ENCODE peak calls at places on chromosomes 16 and 17, in eight cellular contexts. One of them, this sample, is unnamed.

GRCh38 chr17:2023692-2024571 is 1.2 kb downstream of the RTN4RL1 start:
- DNase-seq in SK-N-SH: peak
- DNase-seq in HepG2: no peak
- DNase-seq in transverse colon: peak
- DNase-seq in HL-60: peak
- DNase-seq in H1: peak
- DNase-seq in GM12892: no peak
- DNase-seq in HCT116: peak
- DNase-seq in this sample: no peak

GRCh38 chr16:11145173-11145820 is 110.7 kb downstream of the SOCS1 start:
- DNase-seq in SK-N-SH: no peak
- DNase-seq in HepG2: no peak
- DNase-seq in transverse colon: no peak
- DNase-seq in HL-60: peak
- DNase-seq in H1: no peak
- DNase-seq in GM12892: no peak
- DNase-seq in HCT116: no peak
- DNase-seq in this sample: no peak

GRCh38 chr17:50626037-50626574 is 8.6 kb upstream of the ABCC3 start:
- DNase-seq in SK-N-SH: peak
- DNase-seq in HepG2: peak
- DNase-seq in transverse colon: peak
- DNase-seq in HL-60: peak
- DNase-seq in H1: peak
- DNase-seq in GM12892: peak
- DNase-seq in HCT116: peak
- DNase-seq in this sample: peak

GRCh38 chr17:46813920-46814319 is 4.6 kb downstream of the WNT3 start:
- DNase-seq in SK-N-SH: no peak
- DNase-seq in HepG2: no peak
- DNase-seq in transverse colon: no peak
- DNase-seq in HL-60: no peak
- DNase-seq in H1: no peak
- DNase-seq in GM12892: no peak
- DNase-seq in HCT116: no peak
- DNase-seq in this sample: no peak

GRCh38 chr17:35235289-35235688 is 7.6 kb upstream of the SLFN5 start:
- DNase-seq in SK-N-SH: no peak
- DNase-seq in HepG2: no peak
- DNase-seq in transverse colon: no peak
- DNase-seq in HL-60: no peak
- DNase-seq in H1: no peak
- DNase-seq in GM12892: no peak
- DNase-seq in HCT116: no peak
- DNase-seq in this sample: no peak

GRCh38 chr17:51434434-51435170 is 174.3 kb downstream of the UTP18 start:
- DNase-seq in SK-N-SH: no peak
- DNase-seq in HepG2: no peak
- DNase-seq in transverse colon: no peak
- DNase-seq in HL-60: no peak
- DNase-seq in H1: no peak
- DNase-seq in GM12892: no peak
- DNase-seq in HCT116: peak
- DNase-seq in this sample: no peak

GRCh38 chr17:40558651-40559015 is 6.6 kb downstream of the CCR7 start:
- DNase-seq in SK-N-SH: no peak
- DNase-seq in HepG2: no peak
- DNase-seq in transverse colon: no peak
- DNase-seq in HL-60: no peak
- DNase-seq in H1: no peak
- DNase-seq in GM12892: no peak
- DNase-seq in HCT116: no peak
- DNase-seq in this sample: no peak

GRCh38 chr16:15822957-15823356 is 33.9 kb downstream of the MYH11 start:
- DNase-seq in SK-N-SH: no peak
- DNase-seq in HepG2: no peak
- DNase-seq in transverse colon: peak
- DNase-seq in HL-60: no peak
- DNase-seq in H1: no peak
- DNase-seq in GM12892: no peak
- DNase-seq in HCT116: no peak
- DNase-seq in this sample: no peak

GRCh38 chr17:79985361-79985760 is 50.3 kb downstream of the TBC1D16 start:
- DNase-seq in SK-N-SH: no peak
- DNase-seq in HepG2: no peak
- DNase-seq in transverse colon: no peak
- DNase-seq in HL-60: no peak
- DNase-seq in H1: no peak
- DNase-seq in GM12892: no peak
- DNase-seq in HCT116: no peak
- DNase-seq in this sample: no peak

DNA sequence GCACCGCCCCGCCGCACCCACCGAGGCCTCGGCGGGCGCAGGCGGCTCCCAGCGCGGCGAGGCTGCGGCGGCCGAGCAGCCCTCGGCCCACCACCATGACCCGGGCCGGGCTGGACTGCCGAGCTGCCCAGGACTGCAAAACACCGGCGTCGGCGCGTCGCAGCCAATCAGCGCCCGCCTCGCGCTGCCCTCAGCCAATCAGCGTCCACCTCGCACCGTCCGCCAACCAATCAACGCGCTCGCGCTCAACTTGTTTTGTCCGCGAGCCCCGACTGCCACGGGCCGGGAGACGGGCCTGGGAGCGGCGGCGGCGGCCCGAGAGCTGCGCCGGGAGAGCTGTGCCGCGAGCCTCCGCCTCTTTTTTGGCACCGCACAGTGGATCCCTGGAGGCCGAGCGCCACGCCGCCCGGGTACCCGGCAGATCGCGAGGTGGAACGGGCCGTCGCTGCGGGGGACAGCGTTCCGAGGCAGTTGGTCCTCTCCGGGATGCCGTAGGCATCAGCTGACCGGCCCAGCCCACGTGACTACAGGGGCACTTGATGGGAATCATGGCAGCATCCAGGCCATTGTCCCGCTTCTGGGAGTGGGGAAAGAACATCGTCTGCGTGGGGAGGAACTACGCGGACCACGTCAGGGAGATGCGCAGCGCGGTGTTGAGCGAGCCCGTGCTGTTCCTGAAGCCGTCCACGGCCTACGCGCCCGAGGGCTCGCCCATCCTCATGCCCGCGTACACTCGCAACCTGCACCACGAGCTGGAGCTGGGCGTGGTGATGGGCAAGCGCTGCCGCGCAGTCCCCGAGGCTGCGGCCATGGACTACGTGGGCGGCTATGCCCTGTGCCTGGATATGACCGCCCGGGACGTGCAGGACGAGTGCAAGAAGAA is at the start of the genes FAHD1 and HAGH:
- DNase-seq in SK-N-SH: peak
- DNase-seq in HepG2: peak
- DNase-seq in transverse colon: peak
- DNase-seq in HL-60: peak
- DNase-seq in H1: peak
- DNase-seq in GM12892: peak
- DNase-seq in HCT116: peak
- DNase-seq in this sample: peak
- TF ChIP-seq POLR2AphosphoS5 in SK-N-SH: peak
- TF ChIP-seq POLR2AphosphoS5 in HepG2: peak
- TF ChIP-seq POLR2AphosphoS5 in transverse colon: peak
- TF ChIP-seq POLR2AphosphoS5 in HL-60: peak
- TF ChIP-seq POLR2AphosphoS5 in H1: peak
- TF ChIP-seq POLR2AphosphoS5 in GM12892: peak
- TF ChIP-seq POLR2AphosphoS5 in HCT116: peak
- TF ChIP-seq POLR2AphosphoS5 in this sample: peak

DNA sequence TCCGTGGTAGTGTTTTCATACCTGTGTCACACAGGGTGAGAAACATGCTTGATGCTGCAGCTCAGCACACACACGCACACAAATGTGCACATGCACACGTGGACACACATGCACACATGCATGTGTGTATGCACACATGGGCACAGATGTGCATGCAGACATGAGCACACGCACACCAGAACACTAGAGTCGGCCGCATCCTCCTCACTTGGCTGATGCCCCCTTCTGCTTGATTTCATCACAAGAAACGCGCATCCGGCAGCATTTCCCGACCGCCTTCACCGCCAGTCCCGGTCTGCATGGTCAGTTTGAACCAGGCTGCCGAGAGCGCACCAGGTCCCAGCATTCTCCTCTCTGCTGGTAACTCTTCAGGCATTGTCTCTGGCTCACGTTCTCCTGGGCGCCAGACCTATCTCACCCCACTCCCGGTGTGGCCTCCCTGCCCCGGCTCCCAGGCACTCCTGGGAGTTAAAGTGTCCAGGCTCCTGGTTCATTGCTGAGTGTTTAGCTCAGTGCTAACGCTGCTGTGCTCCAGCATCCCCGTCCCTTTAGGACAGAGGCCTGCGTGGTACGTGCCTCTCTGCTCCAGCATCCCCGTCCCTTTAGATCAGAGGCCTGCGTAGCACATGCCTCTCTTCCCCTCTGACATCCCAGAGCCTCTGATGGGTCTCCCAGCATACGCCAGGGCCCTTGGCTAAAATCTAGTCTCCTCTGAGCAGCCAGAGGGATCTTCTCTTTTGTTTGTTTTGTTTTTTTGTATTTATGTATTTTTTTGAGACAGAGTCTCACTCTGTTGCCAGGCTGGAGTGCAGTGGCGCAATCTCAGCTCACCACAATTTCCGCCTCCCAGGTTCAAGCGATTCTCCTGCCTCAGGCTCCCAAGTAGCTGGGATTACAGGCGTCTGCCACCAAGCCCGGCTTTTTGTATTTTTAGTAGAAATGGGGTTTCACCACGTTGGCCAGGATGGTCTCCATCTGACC is 16.0 kb downstream of the BAIAP2 start:
- DNase-seq in SK-N-SH: no peak
- DNase-seq in HepG2: no peak
- DNase-seq in transverse colon: no peak
- DNase-seq in HL-60: peak
- DNase-seq in H1: no peak
- DNase-seq in GM12892: no peak
- DNase-seq in HCT116: no peak
- DNase-seq in this sample: no peak
- TF ChIP-seq POLR2AphosphoS5 in SK-N-SH: no peak
- TF ChIP-seq POLR2AphosphoS5 in HepG2: no peak
- TF ChIP-seq POLR2AphosphoS5 in transverse colon: no peak
- TF ChIP-seq POLR2AphosphoS5 in HL-60: no peak
- TF ChIP-seq POLR2AphosphoS5 in H1: no peak
- TF ChIP-seq POLR2AphosphoS5 in GM12892: no peak
- TF ChIP-seq POLR2AphosphoS5 in HCT116: no peak
- TF ChIP-seq POLR2AphosphoS5 in this sample: no peak

GRCh38 chr16:82011199-82011641 is at the start of gene SDR42E1:
- DNase-seq in SK-N-SH: no peak
- DNase-seq in HepG2: no peak
- DNase-seq in transverse colon: peak
- DNase-seq in HL-60: no peak
- DNase-seq in H1: no peak
- DNase-seq in GM12892: peak
- DNase-seq in HCT116: peak
- DNase-seq in this sample: no peak
- TF ChIP-seq POLR2AphosphoS5 in SK-N-SH: no peak
- TF ChIP-seq POLR2AphosphoS5 in HepG2: no peak
- TF ChIP-seq POLR2AphosphoS5 in transverse colon: no peak
- TF ChIP-seq POLR2AphosphoS5 in HL-60: no peak
- TF ChIP-seq POLR2AphosphoS5 in H1: no peak
- TF ChIP-seq POLR2AphosphoS5 in GM12892: no peak
- TF ChIP-seq POLR2AphosphoS5 in HCT116: peak
- TF ChIP-seq POLR2AphosphoS5 in this sample: no peak

DNA sequence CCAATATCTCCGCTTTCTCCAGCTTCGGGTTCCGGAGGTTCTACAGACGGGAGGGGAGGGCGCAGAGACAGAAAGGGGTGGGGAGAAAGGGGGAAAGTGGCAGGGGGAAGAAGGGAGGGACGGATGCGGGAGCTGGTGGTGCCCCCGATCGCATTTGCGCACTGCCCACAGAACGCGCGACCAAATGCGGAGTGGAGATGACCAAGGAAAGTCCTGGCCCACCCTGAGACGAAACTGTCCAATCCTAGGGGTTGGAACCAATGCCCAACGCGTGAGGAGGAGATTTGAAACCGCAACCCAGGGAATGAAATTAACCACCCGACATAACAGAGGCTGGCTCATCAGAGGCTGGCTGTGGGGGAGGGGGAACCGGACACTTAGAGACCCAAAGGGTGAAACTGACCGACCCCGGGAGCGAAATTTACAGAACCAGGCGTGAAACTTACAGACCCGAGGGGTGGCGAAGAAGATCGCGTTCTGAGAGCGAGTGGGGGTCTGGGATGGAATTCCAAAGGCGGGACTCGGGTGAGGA is 1.4 kb downstream of the HES7 start:
- DNase-seq in SK-N-SH: no peak
- DNase-seq in HepG2: no peak
- DNase-seq in transverse colon: no peak
- DNase-seq in HL-60: no peak
- DNase-seq in H1: peak
- DNase-seq in GM12892: no peak
- DNase-seq in HCT116: no peak
- DNase-seq in this sample: peak
- TF ChIP-seq POLR2AphosphoS5 in SK-N-SH: no peak
- TF ChIP-seq POLR2AphosphoS5 in HepG2: no peak
- TF ChIP-seq POLR2AphosphoS5 in transverse colon: no peak
- TF ChIP-seq POLR2AphosphoS5 in HL-60: no peak
- TF ChIP-seq POLR2AphosphoS5 in H1: peak
- TF ChIP-seq POLR2AphosphoS5 in GM12892: no peak
- TF ChIP-seq POLR2AphosphoS5 in HCT116: no peak
- TF ChIP-seq POLR2AphosphoS5 in this sample: no peak

This sample was measured in endothelial cell of umbilical vein.